ENCODE peak calls at places on chromosomes 7 and 10, in eight cellular contexts. E, L, H, O, W, M, B and R are unnamed samples.

GRCh38 chr10:126468876-126469643 is 80.8 kb upstream of the ADAM12 start:
- DNase-seq in E (no peak), L (peak; percentile 54), H (no peak), O (no peak), W (peak; percentile 62), M (no peak), B (no peak), R (no peak)

GRCh38 chr10:15320522-15321203 is 50.4 kb downstream of the FAM171A1 start:
- DNase-seq in E (no peak), L (no peak), H (no peak), O (no peak), W (no peak), M (no peak), B (no peak), R (no peak)

GRCh38 chr10:132229834-132230556 is 43.2 kb downstream of the DPYSL4 start:
- DNase-seq in E (no peak), L (no peak), H (no peak), O (no peak), W (no peak), M (no peak), B (peak; percentile 27), R (peak; percentile 19)

GRCh38 chr7:75762350-75762917 is 9.6 kb downstream of the CCL26 start:
- DNase-seq in E (no peak), L (peak; percentile 71), H (peak; percentile 86), O (no peak), W (peak; percentile 29), M (no peak), B (no peak), R (peak; percentile 84)

GRCh38 chr10:18472977-18473376 is 178.4 kb downstream of the NSUN6 start:
- DNase-seq in E (no peak), L (no peak), H (peak; percentile 5), O (no peak), W (no peak), M (no peak), B (no peak), R (no peak)

GRCh38 chr10:75260990-75261389 is 25.2 kb upstream of the COMTD1 start:
- DNase-seq in E (no peak), L (no peak), H (no peak), O (peak; percentile 3), W (no peak), M (no peak), B (no peak), R (no peak)

GRCh38 chr7:90474284-90475210 is 5.1 kb downstream of the PTTG1IP2 start:
- DNase-seq in E (no peak), L (peak; percentile 87), H (peak; percentile 70), O (no peak), W (peak; percentile 91), M (no peak), B (no peak), R (no peak)

GRCh38 chr10:104406715-104407517 is 53.3 kb downstream of the CFAP58 start:
- DNase-seq in E (no peak), L (peak; percentile 71), H (peak; percentile 48), O (no peak), W (no peak), M (no peak), B (no peak), R (peak; percentile 61)

GRCh38 chr7:100545636-100546128 is 6.7 kb downstream of the AGFG2 start:
- DNase-seq in E (peak; percentile 71), L (peak; percentile 89), H (peak; percentile 96), O (no peak), W (peak; percentile 98), M (no peak), B (no peak), R (peak; percentile 58)